ENCODE peak calls at places on chromosome 9, in five cellular contexts. F is CD4-positive, CD25-positive, alpha-beta regulatory T cell; R is stomach; O is left colon; D is left ventricle myocardium inferior. Z is an unnamed sample.
A peak's percentile ranks its signal among the peaks of the same experiment; 100 is the strongest.

GRCh38 chr9:112581469-112582176 is 95.0 kb downstream of the KIAA1958 start:
- DNase-seq in F (no peak), R (no peak), O (no peak), D (no peak), Z (no peak)

GRCh38 chr9:87853843-87854242 is 28.8 kb upstream of the SPATA31E1 start:
- DNase-seq in F (no peak), R (no peak), O (no peak), D (no peak), Z (no peak)

GRCh38 chr9:135612981-135613910 is 26.1 kb downstream of the GLT6D1 start:
- DNase-seq in F (no peak), R (no peak), O (no peak), D (no peak), Z (no peak)

GRCh38 chr9:137243626-137244485 is 2.8 kb downstream of the TUBB4B start:
- DNase-seq in F (no peak), R (no peak), O (no peak), D (no peak), Z (no peak)

GRCh38 chr9:10265102-10265708 is 347.6 kb downstream of the PTPRD start:
- DNase-seq in F (no peak), R (no peak), O (no peak), D (no peak), Z (no peak)

GRCh38 chr9:131609116-131609830 is 64.0 kb downstream of the PRRT1B start:
- DNase-seq in F (no peak), R (peak; percentile 44), O (peak; percentile 34), D (peak; percentile 61), Z (peak; percentile 54)

GRCh38 chr9:96021616-96022444 is 146.3 kb downstream of the ERCC6L2 start:
- DNase-seq in F (no peak), R (no peak), O (no peak), D (peak; percentile 25), Z (peak; percentile 81)

GRCh38 chr9:100549048-100549447 is 28.8 kb upstream of the CAVIN4 start:
- DNase-seq in F (no peak), R (no peak), O (no peak), D (no peak), Z (no peak)

GRCh38 chr9:128138001-128138400 is 10.5 kb upstream of the PTGES2 start:
- DNase-seq in F (no peak), R (no peak), O (no peak), D (no peak), Z (no peak)

GRCh38 chr9:92764381-92764987 is at the start of gene BICD2:
- DNase-seq in F (no peak), R (no peak), O (no peak), D (no peak), Z (no peak)

GRCh38 chr9:95284152-95284551 is 33.4 kb downstream of the FANCC start:
- DNase-seq in F (no peak), R (no peak), O (no peak), D (no peak), Z (no peak)

GRCh38 chr9:128027166-128027539 is 40.0 kb downstream of the NAIF1 start:
- DNase-seq in F (peak; percentile 25), R (no peak), O (no peak), D (no peak), Z (no peak)

GRCh38 chr9:76868897-76869296 is 37.0 kb downstream of the PRUNE2 start:
- DNase-seq in F (no peak), R (no peak), O (no peak), D (no peak), Z (no peak)

GRCh38 chr9:33988219-33988890 is 60.3 kb downstream of the UBAP2 start:
- DNase-seq in F (peak; percentile 3), R (no peak), O (no peak), D (no peak), Z (no peak)

GRCh38 chr9:97848582-97849237 is 4.3 kb upstream of the FOXE1 start:
- DNase-seq in F (no peak), R (no peak), O (no peak), D (no peak), Z (no peak)

GRCh38 chr9:111597852-111598729 is 1.4 kb downstream of the PTGR1 start:
- DNase-seq in F (peak; percentile 38), R (peak; percentile 69), O (peak; percentile 80), D (peak; percentile 67), Z (peak; percentile 81)

GRCh38 chr9:6552033-6552737 is 93.3 kb downstream of the GLDC start:
- DNase-seq in F (no peak), R (no peak), O (no peak), D (no peak), Z (no peak)

GRCh38 chr9:114499528-114499927 is 5.7 kb downstream of the WHRN start:
- DNase-seq in F (no peak), R (no peak), O (no peak), D (no peak), Z (no peak)

GRCh38 chr9:130366888-130367550 is 77.7 kb upstream of the ASS1 start:
- DNase-seq in F (no peak), R (no peak), O (no peak), D (no peak), Z (no peak)

GRCh38 chr9:98280162-98280561 is 24.7 kb upstream of the TBC1D2 start:
- DNase-seq in F (no peak), R (no peak), O (no peak), D (no peak), Z (no peak)

GRCh38 chr9:70422371-70423043 is 8.1 kb upstream of the KLF9 start:
- DNase-seq in F (no peak), R (no peak), O (no peak), D (no peak), Z (no peak)

GRCh38 chr9:131500939-131501541 is 1.7 kb upstream of the POMT1 start:
- DNase-seq in F (no peak), R (no peak), O (no peak), D (no peak), Z (no peak)

GRCh38 chr9:93061791-93062299 is 3.3 kb downstream of the SUSD3 start:
- DNase-seq in F (no peak), R (peak; percentile 48), O (peak; percentile 67), D (no peak), Z (no peak)

GRCh38 chr9:78871452-78872331 is 574.8 kb downstream of the PSAT1 start:
- DNase-seq in F (no peak), R (no peak), O (no peak), D (no peak), Z (no peak)